ENCODE peak calls at places on chromosome 13, in four cellular contexts. Q is K562, C is A549, M is HepG2. K is an unnamed sample.

GRCh38 chr13:33931397-33931987 is 113.5 kb downstream of the RFC3 start:
- DNase-seq in Q (peak), C (peak), M (peak), K (no peak)

GRCh38 chr13:80012281-80012680 is 328.6 kb downstream of the SPRY2 start:
- DNase-seq in M (no peak), Q (no peak), C (no peak), K (no peak)

GRCh38 chr13:52978989-52979388 is 49.6 kb upstream of the OLFM4 start:
- DNase-seq in Q (no peak), C (no peak), M (no peak), K (no peak)

GRCh38 chr13:94968757-94969086 is 256.4 kb upstream of the SOX21 start:
- DNase-seq in M (no peak), Q (no peak), C (no peak), K (no peak)

GRCh38 chr13:53131361-53131760 is 102.7 kb downstream of the OLFM4 start:
- DNase-seq in Q (no peak), M (no peak), C (no peak), K (no peak)

GRCh38 chr13:61664821-61665705 is 249.4 kb upstream of the PCDH20 start:
- DNase-seq in C (peak), M (peak), Q (no peak), K (no peak)

GRCh38 chr13:106291006-106291405 is 244.5 kb downstream of the EFNB2 start:
- DNase-seq in C (no peak), Q (no peak), M (no peak), K (no peak)

GRCh38 chr13:49370390-49370789 is 73.5 kb downstream of the CAB39L start:
- DNase-seq in Q (no peak), C (peak), M (no peak), K (no peak)

GRCh38 chr13:29754486-29754806 is 96.0 kb downstream of the UBL3 start:
- DNase-seq in Q (no peak), C (peak), M (peak), K (peak)

GRCh38 chr13:60765700-60766411 is 368.8 kb downstream of the TDRD3 start:
- DNase-seq in C (peak), M (peak), Q (no peak), K (no peak)

GRCh38 chr13:30192320-30193093 is 114.8 kb downstream of the KATNAL1 start:
- DNase-seq in C (no peak), M (no peak), Q (no peak), K (no peak)

GRCh38 chr13:76245920-76246319 is 609.8 kb downstream of the LMO7 start:
- DNase-seq in C (no peak), Q (no peak), M (no peak), K (no peak)

GRCh38 chr13:100550433-100550832 is 38.2 kb downstream of the GGACT start:
- DNase-seq in C (no peak), M (no peak), Q (no peak), K (no peak)

GRCh38 chr13:93794197-93794885 is 567.7 kb downstream of the GPC6 start:
- DNase-seq in M (no peak), C (no peak), Q (no peak), K (no peak)

GRCh38 chr13:32905063-32905863 is 111.0 kb upstream of the KL start:
- DNase-seq in Q (no peak), M (no peak), C (no peak), K (no peak)

GRCh38 chr13:23701646-23702045 is 131.4 kb downstream of the TNFRSF19 start:
- DNase-seq in Q (no peak), C (no peak), M (no peak), K (no peak)

GRCh38 chr13:93948523-93948922 is 531.0 kb downstream of the DCT start:
- DNase-seq in Q (no peak), M (no peak), C (no peak), K (no peak)

GRCh38 chr13:32261567-32261966 is 53.6 kb downstream of the ZAR1L start:
- DNase-seq in Q (peak), M (no peak), C (no peak), K (no peak)

GRCh38 chr13:48175200-48175599 is 57.8 kb upstream of the ITM2B start:
- DNase-seq in C (no peak), M (no peak), Q (no peak), K (no peak)

GRCh38 chr13:99285432-99286182 is 21.6 kb downstream of the GPR183 start:
- DNase-seq in M (peak), C (no peak), Q (no peak), K (no peak)

GRCh38 chr13:50200988-50201387 is 185.7 kb downstream of the KCNRG start:
- DNase-seq in M (no peak), Q (peak), C (no peak), K (no peak)

GRCh38 chr13:32989331-32989730 is 26.9 kb upstream of the KL start:
- DNase-seq in M (no peak), Q (no peak), C (no peak), K (no peak)

GRCh38 chr13:97140611-97141010 is 81.5 kb upstream of the MBNL2 start:
- DNase-seq in M (no peak), Q (no peak), C (no peak), K (no peak)

GRCh38 chr13:33483471-33483870 is 197.9 kb upstream of the STARD13 start:
- DNase-seq in Q (no peak), C (no peak), M (no peak), K (no peak)

GRCh38 chr13:21435710-21436151 is 23.4 kb downstream of the ZDHHC20 start:
- DNase-seq in Q (peak), C (peak), M (peak), K (no peak)

GRCh38 chr13:99577934-99578917 is 77.0 kb downstream of the TM9SF2 start:
- DNase-seq in Q (no peak), M (peak), C (peak), K (no peak)

GRCh38 chr13:37014609-37015008 is 14.0 kb downstream of the EXOSC8 start:
- DNase-seq in M (no peak), C (no peak), Q (no peak), K (no peak)

GRCh38 chr13:73722120-73722519 is 412.1 kb downstream of the KLF12 start:
- DNase-seq in C (peak), Q (no peak), M (peak), K (no peak)

GRCh38 chr13:90068658-90069057 is 1278.8 kb upstream of the MIR17HG start:
- DNase-seq in Q (no peak), M (no peak), C (no peak), K (no peak)
- TF ChIP-seq RNF2 in Q (no peak), M (no peak), C (no peak), K (no peak)

GRCh38 chr13:43364210-43365041 is 341.0 kb downstream of the DNAJC15 start:
- DNase-seq in Q (no peak), M (no peak), C (no peak), K (no peak)
- TF ChIP-seq RNF2 in Q (no peak), M (no peak), C (no peak), K (no peak)

DNA sequence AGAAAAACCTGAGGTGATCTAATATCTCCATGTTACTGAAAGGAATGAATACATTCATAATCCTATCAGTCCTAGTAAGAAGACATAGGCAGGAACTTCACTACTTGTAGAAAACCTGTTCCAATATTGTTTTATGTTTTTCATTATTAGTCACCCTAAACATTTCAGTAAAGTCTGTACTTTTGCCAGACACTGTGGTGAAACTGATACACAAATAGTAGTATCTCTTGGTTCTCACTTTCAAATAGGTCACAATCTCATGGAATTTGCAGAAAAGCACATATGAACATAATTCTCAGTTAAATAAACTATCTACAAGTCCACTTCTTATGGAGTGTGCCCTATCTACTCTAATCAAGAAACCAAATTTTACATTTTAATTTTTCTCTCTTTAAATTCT is 88.3 kb upstream of the PCDH9 start:
- DNase-seq in M (no peak), C (no peak), Q (no peak), K (no peak)
- TF ChIP-seq RNF2 in M (no peak), C (no peak), Q (no peak), K (no peak)

DNA sequence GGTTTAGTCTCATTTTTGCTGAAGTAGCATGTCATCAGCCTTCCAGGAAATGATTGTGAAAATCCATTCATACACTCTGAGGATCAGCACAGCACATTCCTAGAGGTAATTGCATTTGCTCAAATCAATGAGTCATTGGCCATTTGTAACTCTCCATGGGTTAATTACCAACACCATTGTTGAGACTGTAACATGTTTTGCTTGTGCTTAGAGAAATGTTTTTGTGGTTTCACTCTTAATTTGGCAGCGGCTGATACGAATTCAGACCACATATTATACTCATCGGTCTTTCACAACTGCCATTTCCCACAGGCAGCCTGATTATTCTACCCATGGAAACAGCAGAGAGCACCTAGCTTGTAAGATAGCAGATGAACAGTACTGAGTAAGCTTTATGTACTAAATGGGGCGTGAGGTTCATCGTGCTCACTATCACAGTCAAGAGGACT is 110.3 kb downstream of the NHLRC3 start:
- DNase-seq in Q (no peak), C (no peak), M (no peak), K (no peak)
- TF ChIP-seq RNF2 in Q (no peak), C (no peak), M (no peak), K (no peak)

GRCh38 chr13:27359203-27359821 is 65.1 kb upstream of the GTF3A start:
- DNase-seq in M (peak), C (peak), Q (peak), K (no peak)
- TF ChIP-seq RNF2 in M (no peak), C (no peak), Q (no peak), K (no peak)

GRCh38 chr13:111216166-111216960 is 101.3 kb downstream of the ARHGEF7 start:
- DNase-seq in C (peak), M (peak), Q (no peak), K (no peak)
- TF ChIP-seq RNF2 in C (no peak), M (no peak), Q (no peak), K (no peak)

GRCh38 chr13:112722433-112723250 is 32.8 kb downstream of the ATP11A start:
- DNase-seq in C (peak), Q (peak), M (peak), K (no peak)
- TF ChIP-seq RNF2 in C (no peak), Q (no peak), M (no peak), K (no peak)

DNA sequence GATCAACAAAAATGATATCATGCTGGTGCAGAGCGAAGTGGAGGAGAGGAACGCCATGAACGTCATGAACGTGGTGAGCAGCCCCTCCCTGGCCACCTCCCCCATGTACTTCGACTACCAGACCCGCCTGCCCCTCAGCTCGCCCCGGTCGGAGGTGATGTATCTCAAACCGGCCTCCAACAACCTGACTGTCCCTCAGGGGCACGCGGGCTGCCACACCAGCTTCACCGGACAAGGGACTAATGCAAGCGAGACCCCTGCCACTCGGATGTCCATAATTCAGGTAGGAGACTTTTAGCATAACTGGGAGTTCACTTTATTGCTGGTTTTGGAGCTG is 3.3 kb downstream of the PCDH17 start:
- DNase-seq in Q (no peak), C (no peak), M (no peak), K (no peak)
- TF ChIP-seq RNF2 in Q (no peak), C (no peak), M (no peak), K (no peak)

GRCh38 chr13:105159794-105160193 is 1375.7 kb downstream of the EFNB2 start:
- DNase-seq in C (no peak), Q (no peak), M (no peak), K (no peak)
- TF ChIP-seq RNF2 in C (no peak), Q (no peak), M (no peak), K (no peak)

K was measured in H1.